ENCODE peak calls at places on chromosomes 13 and 19, in four cellular contexts. One of them, this sample, is unnamed.

GRCh38 chr19:16180611-16181010 is 4.6 kb upstream of the FAM32A start:
- DNase-seq in fibroblast of lung: peak
- DNase-seq in thoracic aorta: no peak
- DNase-seq in hepatocyte: peak
- DNase-seq in this sample: peak

GRCh38 chr19:35661995-35662340 is 4.3 kb upstream of the UPK1A start:
- DNase-seq in fibroblast of lung: no peak
- DNase-seq in thoracic aorta: no peak
- DNase-seq in hepatocyte: no peak
- DNase-seq in this sample: no peak

GRCh38 chr13:95676100-95676774 is 702 bp upstream of the DNAJC3 start:
- DNase-seq in fibroblast of lung: peak
- DNase-seq in thoracic aorta: no peak
- DNase-seq in hepatocyte: peak
- DNase-seq in this sample: peak

GRCh38 chr13:92838786-92839185 is 387.8 kb upstream of the GPC6 start:
- DNase-seq in fibroblast of lung: peak
- DNase-seq in thoracic aorta: no peak
- DNase-seq in hepatocyte: no peak
- DNase-seq in this sample: peak

GRCh38 chr19:6802336-6803035 is 30.0 kb downstream of the VAV1 start:
- DNase-seq in fibroblast of lung: no peak
- DNase-seq in thoracic aorta: no peak
- DNase-seq in hepatocyte: no peak
- DNase-seq in this sample: no peak

GRCh38 chr19:8342684-8343482 is at the start of gene KANK3:
- DNase-seq in fibroblast of lung: peak
- DNase-seq in thoracic aorta: peak
- DNase-seq in hepatocyte: peak
- DNase-seq in this sample: peak

GRCh38 chr19:15048885-15049541 is at the start of gene CASP14:
- DNase-seq in fibroblast of lung: no peak
- DNase-seq in thoracic aorta: no peak
- DNase-seq in hepatocyte: no peak
- DNase-seq in this sample: no peak

GRCh38 chr19:6219147-6219525 is 60.6 kb downstream of the MLLT1 start:
- DNase-seq in fibroblast of lung: no peak
- DNase-seq in thoracic aorta: no peak
- DNase-seq in hepatocyte: no peak
- DNase-seq in this sample: no peak

GRCh38 chr13:41700790-41701310 is 243.5 kb downstream of the RGCC start:
- DNase-seq in fibroblast of lung: peak
- DNase-seq in thoracic aorta: no peak
- DNase-seq in hepatocyte: peak
- DNase-seq in this sample: peak

GRCh38 chr13:97496511-97496910 is 62.5 kb downstream of the RAP2A start:
- DNase-seq in fibroblast of lung: peak
- DNase-seq in thoracic aorta: no peak
- DNase-seq in hepatocyte: peak
- DNase-seq in this sample: no peak

GRCh38 chr19:663682-664117 is 686 bp upstream of the RNF126 start:
- DNase-seq in fibroblast of lung: no peak
- DNase-seq in thoracic aorta: no peak
- DNase-seq in hepatocyte: no peak
- DNase-seq in this sample: no peak

GRCh38 chr13:46166221-46166584 is 15.8 kb downstream of the LCP1 start:
- DNase-seq in fibroblast of lung: no peak
- DNase-seq in thoracic aorta: no peak
- DNase-seq in hepatocyte: no peak
- DNase-seq in this sample: no peak

GRCh38 chr19:28541602-28542393 is 671.2 kb downstream of the UQCRFS1 start:
- DNase-seq in fibroblast of lung: no peak
- DNase-seq in thoracic aorta: no peak
- DNase-seq in hepatocyte: no peak
- DNase-seq in this sample: no peak

GRCh38 chr19:35555301-35556005 is 8.0 kb downstream of the ATP4A start:
- DNase-seq in fibroblast of lung: peak
- DNase-seq in thoracic aorta: no peak
- DNase-seq in hepatocyte: no peak
- DNase-seq in this sample: peak

GRCh38 chr19:42850981-42851717 is 28.4 kb downstream of the PSG1 start:
- DNase-seq in fibroblast of lung: peak
- DNase-seq in thoracic aorta: peak
- DNase-seq in hepatocyte: no peak
- DNase-seq in this sample: peak

GRCh38 chr19:51196181-51196580 is 28.7 kb upstream of the CD33 start:
- DNase-seq in fibroblast of lung: no peak
- DNase-seq in thoracic aorta: no peak
- DNase-seq in hepatocyte: no peak
- DNase-seq in this sample: no peak

GRCh38 chr19:55638864-55639359 is 1.9 kb upstream of the ZNF580 start:
- DNase-seq in fibroblast of lung: peak
- DNase-seq in thoracic aorta: no peak
- DNase-seq in hepatocyte: no peak
- DNase-seq in this sample: no peak

GRCh38 chr13:41645313-41645712 is 188.0 kb downstream of the RGCC start:
- DNase-seq in fibroblast of lung: peak
- DNase-seq in thoracic aorta: no peak
- DNase-seq in hepatocyte: peak
- DNase-seq in this sample: peak

GRCh38 chr19:33393286-33394005 is 19.9 kb downstream of the CEBPG start:
- DNase-seq in fibroblast of lung: no peak
- DNase-seq in thoracic aorta: no peak
- DNase-seq in hepatocyte: no peak
- DNase-seq in this sample: no peak

GRCh38 chr13:113952983-113953520 is 20.8 kb downstream of the C13orf46 start:
- DNase-seq in fibroblast of lung: no peak
- DNase-seq in thoracic aorta: no peak
- DNase-seq in hepatocyte: no peak
- DNase-seq in this sample: no peak

GRCh38 chr13:26749285-26749684 is 11.3 kb downstream of the GPR12 start:
- DNase-seq in fibroblast of lung: no peak
- DNase-seq in thoracic aorta: no peak
- DNase-seq in hepatocyte: no peak
- DNase-seq in this sample: no peak

GRCh38 chr13:34678154-34678553 is 263.9 kb upstream of the NBEA start:
- DNase-seq in fibroblast of lung: peak
- DNase-seq in thoracic aorta: no peak
- DNase-seq in hepatocyte: no peak
- DNase-seq in this sample: peak

GRCh38 chr19:43651758-43652545 is 12.3 kb upstream of the CADM4 start:
- DNase-seq in fibroblast of lung: peak
- DNase-seq in thoracic aorta: no peak
- DNase-seq in hepatocyte: peak
- DNase-seq in this sample: peak

GRCh38 chr13:23506821-23507210 is 63.4 kb upstream of the TNFRSF19 start:
- DNase-seq in fibroblast of lung: peak
- DNase-seq in thoracic aorta: no peak
- DNase-seq in hepatocyte: peak
- DNase-seq in this sample: peak

GRCh38 chr19:14517840-14518505 is at the start of gene DNAJB1:
- DNase-seq in fibroblast of lung: peak
- DNase-seq in thoracic aorta: no peak
- DNase-seq in hepatocyte: peak
- DNase-seq in this sample: peak

GRCh38 chr19:17103177-17103576 is 27.6 kb downstream of the MYO9B start:
- DNase-seq in fibroblast of lung: peak
- DNase-seq in thoracic aorta: no peak
- DNase-seq in hepatocyte: no peak
- DNase-seq in this sample: peak

GRCh38 chr13:73816702-73817101 is 317.5 kb downstream of the KLF12 start:
- DNase-seq in fibroblast of lung: no peak
- DNase-seq in thoracic aorta: no peak
- DNase-seq in hepatocyte: no peak
- DNase-seq in this sample: no peak

GRCh38 chr19:39737929-39738328 is at the start of gene CLC:
- DNase-seq in fibroblast of lung: no peak
- DNase-seq in thoracic aorta: no peak
- DNase-seq in hepatocyte: no peak
- DNase-seq in this sample: no peak

GRCh38 chr19:10736916-10737551 is 19.2 kb downstream of the DNM2 start:
- DNase-seq in fibroblast of lung: no peak
- DNase-seq in thoracic aorta: no peak
- DNase-seq in hepatocyte: no peak
- DNase-seq in this sample: no peak

GRCh38 chr13:74557870-74558269 is 423.7 kb upstream of the KLF12 start:
- DNase-seq in fibroblast of lung: no peak
- DNase-seq in thoracic aorta: no peak
- DNase-seq in hepatocyte: no peak
- DNase-seq in this sample: no peak

GRCh38 chr19:20999731-21000352 is 20.6 kb upstream of the ZNF430 start:
- DNase-seq in fibroblast of lung: peak
- DNase-seq in thoracic aorta: peak
- DNase-seq in hepatocyte: peak
- DNase-seq in this sample: peak
- H3K4me3 ChIP-seq in fibroblast of lung: peak
- H3K4me3 ChIP-seq in thoracic aorta: peak
- H3K4me3 ChIP-seq in hepatocyte: peak
- H3K4me3 ChIP-seq in this sample: peak

DNA sequence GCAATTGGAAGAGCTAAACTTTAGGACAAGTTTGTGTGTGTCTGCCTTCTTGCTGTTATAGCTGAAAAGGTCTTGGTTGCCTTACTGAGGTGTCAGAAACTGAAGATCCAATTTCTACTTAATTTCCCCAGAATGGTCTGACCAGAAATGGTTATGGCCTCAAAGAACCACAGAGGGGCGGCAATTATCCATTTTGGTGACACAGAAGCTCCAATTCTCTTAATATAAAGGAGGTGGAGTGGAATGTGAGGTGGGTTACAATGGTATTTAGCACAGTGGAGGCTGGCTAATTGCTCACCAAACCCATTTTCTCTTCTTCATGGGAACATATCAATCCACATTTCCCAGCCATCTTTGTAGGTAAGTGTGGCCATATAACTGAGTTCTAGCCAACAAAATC is 1157.2 kb downstream of the OLFM4 start:
- DNase-seq in fibroblast of lung: no peak
- DNase-seq in thoracic aorta: no peak
- DNase-seq in hepatocyte: peak
- DNase-seq in this sample: no peak
- H3K4me3 ChIP-seq in fibroblast of lung: no peak
- H3K4me3 ChIP-seq in thoracic aorta: no peak
- H3K4me3 ChIP-seq in hepatocyte: no peak
- H3K4me3 ChIP-seq in this sample: no peak

GRCh38 chr19:47679922-47680857 is 33.0 kb upstream of the EHD2 start:
- DNase-seq in fibroblast of lung: no peak
- DNase-seq in thoracic aorta: no peak
- DNase-seq in hepatocyte: no peak
- DNase-seq in this sample: no peak

GRCh38 chr19:47682939-47683338 is 30.3 kb upstream of the EHD2 start:
- DNase-seq in fibroblast of lung: no peak
- DNase-seq in thoracic aorta: no peak
- DNase-seq in hepatocyte: no peak
- DNase-seq in this sample: peak

GRCh38 chr19:47681936-47682335 is 31.3 kb upstream of the EHD2 start:
- DNase-seq in fibroblast of lung: no peak
- DNase-seq in thoracic aorta: no peak
- DNase-seq in hepatocyte: no peak
- DNase-seq in this sample: no peak

GRCh38 chr19:47680858-47681332 is 32.3 kb upstream of the EHD2 start:
- DNase-seq in fibroblast of lung: no peak
- DNase-seq in thoracic aorta: no peak
- DNase-seq in hepatocyte: no peak
- DNase-seq in this sample: no peak

DNA sequence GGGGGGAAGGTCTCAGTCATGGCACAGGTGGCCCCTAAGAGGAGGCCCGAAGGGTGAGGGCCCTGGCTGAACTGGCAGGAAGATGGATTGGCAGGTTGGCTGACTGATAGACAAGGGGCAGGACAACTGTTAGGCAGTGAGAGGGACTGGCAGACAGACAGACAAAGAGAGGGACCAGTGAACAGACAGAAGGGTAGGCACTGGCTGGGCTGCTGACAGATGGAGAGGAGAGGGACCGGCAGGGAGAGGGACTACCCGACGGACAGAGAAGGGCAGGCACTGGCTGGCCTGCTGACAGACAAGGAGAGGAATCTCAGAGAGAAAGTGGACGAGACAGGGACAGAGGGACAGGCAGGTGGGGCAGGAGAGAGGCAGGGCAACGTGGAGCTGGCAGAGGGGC is 31.8 kb upstream of the EHD2 start:
- DNase-seq in fibroblast of lung: no peak
- DNase-seq in thoracic aorta: no peak
- DNase-seq in hepatocyte: no peak
- DNase-seq in this sample: no peak
- H3K4me3 ChIP-seq in fibroblast of lung: no peak
- H3K4me3 ChIP-seq in thoracic aorta: no peak
- H3K4me3 ChIP-seq in hepatocyte: no peak
- H3K4me3 ChIP-seq in this sample: no peak

GRCh38 chr13:50842246-50842645 is 1.2 kb downstream of the DLEU7 start:
- DNase-seq in fibroblast of lung: no peak
- DNase-seq in thoracic aorta: no peak
- DNase-seq in hepatocyte: no peak
- DNase-seq in this sample: no peak

GRCh38 chr13:50842711-50843255 is 709 bp downstream of the DLEU7 start:
- DNase-seq in fibroblast of lung: no peak
- DNase-seq in thoracic aorta: no peak
- DNase-seq in hepatocyte: no peak
- DNase-seq in this sample: no peak

GRCh38 chr13:50838701-50839100 is 4.8 kb downstream of the DLEU7 start:
- DNase-seq in fibroblast of lung: no peak
- DNase-seq in thoracic aorta: no peak
- DNase-seq in hepatocyte: no peak
- DNase-seq in this sample: no peak

GRCh38 chr13:50838031-50838430 is 5.5 kb downstream of the DLEU7 start:
- DNase-seq in fibroblast of lung: no peak
- DNase-seq in thoracic aorta: no peak
- DNase-seq in hepatocyte: no peak
- DNase-seq in this sample: no peak

DNA sequence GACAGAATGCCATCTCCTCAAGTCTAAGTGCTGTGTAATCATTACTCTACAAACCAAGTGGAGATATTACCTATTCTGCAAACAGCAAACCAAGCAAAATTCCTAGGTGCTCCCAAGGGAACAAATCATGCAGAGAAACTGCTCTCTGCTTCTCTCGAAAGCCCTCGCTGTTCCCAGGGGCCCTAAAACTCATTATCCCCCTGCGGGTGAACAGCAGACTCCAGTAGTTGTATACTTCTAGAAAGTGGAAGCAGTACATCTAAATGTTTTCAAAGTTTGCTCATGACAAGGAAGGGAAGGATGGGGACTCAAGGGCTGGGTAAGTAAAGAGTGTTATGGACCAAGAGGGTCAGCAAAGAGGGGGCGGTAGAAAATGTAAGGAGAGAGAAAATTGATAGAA is 3.2 kb downstream of the DLEU7 start:
- DNase-seq in fibroblast of lung: no peak
- DNase-seq in thoracic aorta: no peak
- DNase-seq in hepatocyte: no peak
- DNase-seq in this sample: no peak
- H3K4me3 ChIP-seq in fibroblast of lung: no peak
- H3K4me3 ChIP-seq in thoracic aorta: no peak
- H3K4me3 ChIP-seq in hepatocyte: no peak
- H3K4me3 ChIP-seq in this sample: no peak

This sample was measured in fibroblast of the aortic adventitia.